ENCODE peak calls at places on chromosomes 1 and 21, in five cellular contexts. C, T, Z, D and Y are unnamed samples.

GRCh38 chr1:193355654-193356053 is 169.2 kb upstream of the B3GALT2 start:
- DNase-seq in C (no peak), T (no peak), Z (no peak), D (no peak), Y (peak)

GRCh38 chr1:223659711-223660110 is 5.8 kb downstream of the CAPN8 start:
- DNase-seq in C (no peak), T (no peak), Z (no peak), D (no peak), Y (no peak)

GRCh38 chr21:41703857-41704501 is 62.9 kb downstream of the RIPK4 start:
- DNase-seq in C (peak), T (peak), Z (peak), D (no peak), Y (no peak)

GRCh38 chr1:234927312-234927967 is 201.2 kb downstream of the TOMM20 start:
- DNase-seq in C (no peak), T (no peak), Z (no peak), D (no peak), Y (no peak)

GRCh38 chr1:207404849-207405525 is 49.1 kb upstream of the CR2 start:
- DNase-seq in C (no peak), T (peak), Z (no peak), D (peak), Y (peak)

GRCh38 chr1:35369922-35370671 is 101.6 kb downstream of the ZMYM4 start:
- DNase-seq in C (peak), T (no peak), Z (peak), D (no peak), Y (peak)

GRCh38 chr1:8118031-8118451 is 91.9 kb upstream of the ERRFI1 start:
- DNase-seq in C (no peak), T (no peak), Z (no peak), D (no peak), Y (no peak)

GRCh38 chr1:228697209-228698016 is 37.9 kb upstream of the RHOU start:
- DNase-seq in C (no peak), T (no peak), Z (peak), D (no peak), Y (peak)

GRCh38 chr1:42737257-42737656 is 2.8 kb downstream of the CLDN19 start:
- DNase-seq in C (peak), T (peak), Z (peak), D (no peak), Y (no peak)

GRCh38 chr1:184199797-184200170 is 148.3 kb downstream of the TSEN15 start:
- DNase-seq in C (no peak), T (no peak), Z (no peak), D (no peak), Y (no peak)

GRCh38 chr1:65372557-65372956 is 47.9 kb upstream of the LEPR start:
- DNase-seq in C (no peak), T (no peak), Z (no peak), D (no peak), Y (peak)

GRCh38 chr1:231919900-231920299 is 293.3 kb downstream of the DISC1 start:
- DNase-seq in C (no peak), T (no peak), Z (no peak), D (no peak), Y (no peak)

GRCh38 chr21:46052703-46053651 is 44.9 kb upstream of the COL6A2 start:
- DNase-seq in C (no peak), T (no peak), Z (no peak), D (no peak), Y (peak)

GRCh38 chr1:207974146-207974545 is 63.2 kb upstream of the CD34 start:
- DNase-seq in C (no peak), T (no peak), Z (no peak), D (no peak), Y (no peak)

GRCh38 chr1:4006676-4007374 is 106.8 kb upstream of the C1orf174 start:
- DNase-seq in C (no peak), T (no peak), Z (no peak), D (no peak), Y (no peak)

GRCh38 chr1:157115429-157115838 is 15.8 kb upstream of the ETV3L start:
- DNase-seq in C (no peak), T (no peak), Z (no peak), D (no peak), Y (no peak)

GRCh38 chr1:167714098-167714850 is 7.5 kb upstream of the MPZL1 start:
- DNase-seq in C (peak), T (peak), Z (peak), D (no peak), Y (peak)

GRCh38 chr1:175887981-175888428 is 144.6 kb upstream of the TNR start:
- DNase-seq in C (peak), T (no peak), Z (peak), D (peak), Y (peak)

GRCh38 chr1:110829955-110830553 is 42.9 kb upstream of the CD53 start:
- DNase-seq in C (no peak), T (peak), Z (no peak), D (peak), Y (peak)

DNA sequence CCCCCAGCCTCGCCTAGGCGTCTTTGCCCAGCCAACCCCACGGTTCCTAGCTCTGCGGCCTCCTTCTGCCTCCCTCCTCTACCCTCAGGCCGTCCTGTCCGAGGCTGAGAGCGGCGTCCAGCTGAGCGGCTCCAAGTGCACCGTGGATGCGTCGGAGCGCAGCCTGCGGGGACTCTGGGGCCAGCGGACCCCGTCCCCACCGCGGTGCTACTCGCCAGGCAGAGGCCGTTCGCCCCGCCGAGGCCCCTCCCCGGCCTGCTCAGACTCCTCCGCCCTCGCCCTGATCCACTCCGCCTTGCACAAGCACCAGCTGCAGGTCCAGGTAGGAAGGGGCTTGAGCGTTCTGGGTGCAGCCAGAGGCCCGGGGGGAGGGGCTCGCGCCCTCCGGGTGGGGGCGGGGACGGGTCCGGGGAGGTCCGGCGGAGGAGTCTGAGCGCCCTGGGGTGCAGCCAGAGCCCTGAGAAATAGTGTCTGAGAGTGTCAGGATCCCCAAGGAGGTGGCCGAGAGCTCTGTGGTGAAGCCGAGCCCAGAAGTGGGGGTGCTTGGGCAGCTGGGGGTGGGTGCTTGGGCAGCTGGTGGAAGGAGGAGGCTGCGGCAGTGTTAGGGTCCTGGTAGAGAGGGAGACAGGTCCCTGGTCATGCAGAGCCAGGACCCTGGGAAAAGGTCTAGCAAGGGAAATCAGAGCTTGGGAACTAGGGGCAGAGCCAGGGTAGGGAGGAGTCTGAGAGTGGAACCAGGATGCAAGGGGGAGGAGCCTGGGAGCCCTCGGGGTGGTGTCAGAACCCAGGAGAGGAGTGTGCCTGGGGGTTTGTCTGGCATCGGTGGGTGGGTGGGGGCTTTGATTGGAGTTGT is 3.2 kb upstream of the NBPF3 start:
- DNase-seq in C (peak), T (no peak), Z (peak), D (no peak), Y (peak)
- H3K4me3 ChIP-seq in C (peak), T (no peak), Z (peak), D (peak), Y (peak)

DNA sequence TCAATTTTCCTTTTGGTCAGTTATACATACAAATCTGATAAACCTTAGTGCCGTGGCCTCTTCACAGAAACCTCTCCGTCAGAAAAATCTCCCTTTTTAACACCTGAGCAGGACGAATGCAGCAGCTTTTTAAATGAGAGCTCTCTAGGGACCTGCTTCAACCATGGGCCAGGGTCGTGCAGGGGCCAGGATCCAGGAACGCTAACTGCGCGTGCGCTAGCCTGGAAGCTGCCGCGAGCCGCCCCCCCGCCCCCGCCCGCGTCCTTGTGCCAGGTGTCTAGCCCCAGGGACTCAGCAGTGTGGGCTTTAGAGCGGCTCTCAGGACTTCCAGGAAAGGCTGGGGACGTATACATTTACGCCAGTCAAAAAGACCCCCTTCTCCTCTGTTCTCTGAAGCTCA is 136.8 kb upstream of the FMN2 start:
- DNase-seq in C (no peak), T (no peak), Z (no peak), D (no peak), Y (no peak)
- TF ChIP-seq CTCF in C (no peak), T (no peak), Z (no peak), D (no peak), Y (no peak)

GRCh38 chr1:109385417-109385816 is 12.3 kb downstream of the SORT1 start:
- DNase-seq in C (peak), T (no peak), Z (peak), D (no peak), Y (no peak)
- H3K4me3 ChIP-seq in C (no peak), T (no peak), Z (no peak), D (no peak), Y (no peak)

GRCh38 chr1:186152945-186153309 is 222.1 kb downstream of the TPR start:
- DNase-seq in C (no peak), T (no peak), Z (no peak), D (no peak), Y (no peak)

GRCh38 chr1:186154651-186155050 is 220.4 kb downstream of the TPR start:
- DNase-seq in C (no peak), T (no peak), Z (no peak), D (no peak), Y (no peak)

GRCh38 chr1:186152227-186152944 is 222.7 kb downstream of the TPR start:
- DNase-seq in C (no peak), T (no peak), Z (no peak), D (no peak), Y (peak)

DNA sequence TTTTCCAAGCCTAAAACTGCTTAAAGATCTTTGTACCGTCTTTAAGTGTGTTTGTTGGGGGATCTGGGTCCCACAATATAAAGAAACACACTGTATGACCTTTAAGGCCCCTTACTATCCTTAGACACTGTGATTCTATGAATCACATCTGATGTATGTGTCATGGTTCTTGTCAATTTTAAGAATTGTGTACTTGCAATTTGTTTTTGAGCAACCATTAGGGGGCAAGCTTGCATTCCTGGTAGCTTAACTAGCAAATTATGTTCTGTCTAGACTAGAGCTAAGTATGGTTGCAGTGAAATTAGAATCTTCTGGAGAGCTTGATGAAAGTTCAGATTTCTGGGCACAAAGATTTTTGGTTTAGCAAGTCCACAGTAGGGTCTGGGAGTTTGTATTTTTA is 219.5 kb downstream of the TPR start:
- DNase-seq in C (no peak), T (peak), Z (no peak), D (peak), Y (peak)
- TF ChIP-seq CTCF in C (no peak), T (peak), Z (peak), D (peak), Y (peak)